ENCODE peak calls at places on chromosome 11, in ten cellular contexts. H is CD4-positive, alpha-beta memory T cell; R is DMS153; B is T-cell; A is PC-3; J is activated CD8-positive, alpha-beta T cell treated with anti-CD3 and anti-CD28 coated beads, Interleukin-2, amount 10 ng/mL, durations not matched to agents 7 days and 5 days; S is neural progenitor cell; L is IMR-90; K is activated T-cell treated with anti-CD3 and anti-CD28 coated beads, Interleukin-2, amount 50 U/mL, for 4 hours; D is retinal pigment epithelial cell. E is an unnamed sample.

GRCh38 chr11:3949132-3949531 is 93.7 kb downstream of the STIM1 start:
- DNase-seq in D (no peak), R (no peak), J (peak), A (no peak), K (no peak), H (peak), S (no peak), B (no peak), L (no peak), E (peak)

GRCh38 chr11:79344765-79345164 is 96.1 kb downstream of the TENM4 start:
- DNase-seq in A (no peak), B (no peak), K (no peak), S (no peak), R (no peak), L (no peak), J (no peak), D (no peak), H (no peak), E (no peak)

GRCh38 chr11:24324211-24324610 is 172.6 kb upstream of the LUZP2 start:
- DNase-seq in D (no peak), R (no peak), L (peak), S (no peak), H (no peak), B (no peak), A (peak), J (no peak), K (no peak), E (no peak)

GRCh38 chr11:31986201-31986889 is 104.5 kb upstream of the RCN1 start:
- DNase-seq in K (no peak), D (no peak), L (no peak), J (no peak), S (no peak), A (no peak), R (no peak), H (no peak), B (no peak), E (no peak)

GRCh38 chr11:78207532-78208256 is 19.0 kb downstream of the USP35 start:
- DNase-seq in S (no peak), A (no peak), L (peak), R (no peak), K (no peak), H (no peak), B (no peak), J (no peak), D (no peak), E (no peak)

GRCh38 chr11:113189909-113190667 is 124.3 kb upstream of the TTC12 start:
- DNase-seq in B (no peak), R (no peak), A (peak), D (no peak), L (no peak), H (no peak), J (no peak), S (no peak), K (no peak), E (no peak)

GRCh38 chr11:105401269-105401809 is 208.5 kb upstream of the GRIA4 start:
- DNase-seq in H (no peak), B (no peak), L (no peak), J (no peak), R (no peak), A (no peak), D (no peak), K (no peak), S (no peak), E (no peak)

GRCh38 chr11:35144811-35145210 is 5.8 kb downstream of the CD44 start:
- DNase-seq in R (no peak), K (no peak), S (no peak), J (no peak), A (peak), B (no peak), D (no peak), H (peak), L (peak), E (no peak)

GRCh38 chr11:28439403-28439802 is 331.2 kb downstream of the METTL15 start:
- DNase-seq in K (no peak), L (no peak), H (no peak), D (no peak), B (no peak), R (no peak), S (no peak), J (no peak), A (no peak), E (no peak)

GRCh38 chr11:23232652-23233051 is 372.4 kb upstream of the CCDC179 start:
- DNase-seq in L (no peak), H (no peak), R (no peak), D (no peak), K (no peak), S (no peak), A (no peak), J (no peak), B (no peak), E (no peak)

GRCh38 chr11:111977141-111978027 is 40.2 kb downstream of the DIXDC1 start:
- DNase-seq in H (no peak), R (peak), B (no peak), S (peak), A (peak), L (no peak), D (no peak), J (peak), K (no peak), E (peak)

GRCh38 chr11:34916810-34917780 is 677 bp downstream of the PDHX start:
- DNase-seq in H (peak), B (no peak), R (no peak), L (peak), S (no peak), K (no peak), J (no peak), D (no peak), A (peak), E (no peak)

GRCh38 chr11:14956111-14956510 is 16.0 kb downstream of the CALCA start:
- DNase-seq in R (no peak), K (no peak), J (no peak), L (no peak), B (no peak), D (no peak), S (no peak), H (no peak), A (no peak), E (no peak)

GRCh38 chr11:15119352-15119751 is 4.6 kb downstream of the INSC start:
- DNase-seq in R (no peak), L (peak), H (no peak), K (no peak), D (no peak), J (no peak), B (no peak), S (no peak), A (no peak), E (no peak)

GRCh38 chr11:112889446-112889845 is 71.8 kb upstream of the NCAM1 start:
- DNase-seq in R (no peak), S (no peak), L (no peak), A (no peak), J (no peak), H (no peak), D (no peak), K (no peak), B (no peak), E (no peak)

GRCh38 chr11:65111537-65112225 is at the start of gene TM7SF2:
- DNase-seq in B (peak), H (peak), A (peak), J (peak), R (peak), S (peak), D (peak), L (peak), K (peak), E (peak)

GRCh38 chr11:24885580-24886173 is 388.8 kb downstream of the LUZP2 start:
- DNase-seq in H (no peak), B (no peak), D (no peak), J (no peak), L (no peak), A (no peak), R (no peak), S (no peak), K (no peak), E (no peak)

GRCh38 chr11:31655483-31655882 is 145.9 kb downstream of the ELP4 start:
- DNase-seq in L (peak), B (no peak), J (no peak), A (peak), K (no peak), R (no peak), S (peak), H (no peak), D (peak), E (no peak)

GRCh38 chr11:3107608-3108182 is 50.5 kb upstream of the CARS1 start:
- DNase-seq in K (no peak), B (peak), R (no peak), A (no peak), H (no peak), S (no peak), D (no peak), L (no peak), J (no peak), E (no peak)

GRCh38 chr11:64306876-64307622 is 1.7 kb downstream of the ESRRA start:
- DNase-seq in R (no peak), A (no peak), J (no peak), L (no peak), B (no peak), K (no peak), S (peak), H (no peak), D (no peak), E (no peak)

GRCh38 chr11:8098879-8099278 is 17.9 kb downstream of the TUB start:
- DNase-seq in J (no peak), D (no peak), S (no peak), L (peak), K (no peak), A (no peak), H (no peak), B (peak), R (no peak), E (no peak)

E was measured in B cell.